ENCODE peak calls at places on chromosomes 2 and 18, in four cellular contexts. T, A, O and I are unnamed samples.

GRCh38 chr18:13635046-13635445 is 91.3 kb downstream of the FAM210A start:
- DNase-seq in T (no peak), A (no peak), O (no peak), I (no peak)

GRCh38 chr2:108370080-108370479 is 7.7 kb upstream of the SULT1C4 start:
- DNase-seq in T (no peak), A (no peak), O (no peak), I (no peak)

GRCh38 chr18:58528011-58528367 is 100.9 kb downstream of the ALPK2 start:
- DNase-seq in T (no peak), A (peak), O (no peak), I (no peak)

GRCh38 chr2:51781691-51782090 is 749.8 kb upstream of the NRXN1 start:
- DNase-seq in T (no peak), A (no peak), O (no peak), I (no peak)

GRCh38 chr2:3450385-3451031 is 68.8 kb downstream of the ADI1 start:
- DNase-seq in T (no peak), A (no peak), O (no peak), I (no peak)

GRCh38 chr2:217314021-217314460 is 454.2 kb upstream of the TNP1 start:
- DNase-seq in T (no peak), A (no peak), O (no peak), I (no peak)

GRCh38 chr2:233707979-233708644 is 4.6 kb upstream of the UGT1A5 start:
- DNase-seq in T (no peak), A (peak), O (no peak), I (no peak)

GRCh38 chr2:144517825-144518699 is 1.9 kb downstream of the ZEB2 start:
- DNase-seq in T (no peak), A (peak), O (no peak), I (no peak)

GRCh38 chr2:75021672-75022071 is 63.2 kb downstream of the POLE4 start:
- DNase-seq in T (no peak), A (peak), O (no peak), I (no peak)

GRCh38 chr2:15357186-15357585 is 203.9 kb downstream of the NBAS start:
- DNase-seq in T (no peak), A (no peak), O (no peak), I (no peak)

GRCh38 chr2:133948610-133949290 is 305.1 kb upstream of the MGAT5 start:
- DNase-seq in T (no peak), A (no peak), O (no peak), I (no peak)

GRCh38 chr2:227411320-227411989 is 23.7 kb upstream of the SCYGR1 start:
- DNase-seq in T (no peak), A (peak), O (no peak), I (peak)

GRCh38 chr2:25082002-25082622 is 40.2 kb downstream of the EFR3B start:
- DNase-seq in T (no peak), A (no peak), O (no peak), I (no peak)
- TF ChIP-seq EZH2 in T (no peak), A (no peak), O (no peak), I (no peak)

GRCh38 chr2:175003875-175004729 is 1.1 kb downstream of the CHN1 start:
- DNase-seq in T (no peak), A (peak), O (no peak), I (no peak)
- TF ChIP-seq EZH2 in T (no peak), A (no peak), O (no peak), I (no peak)

GRCh38 chr2:10004836-10005235 is 38.5 kb upstream of the KLF11 start:
- DNase-seq in T (no peak), A (no peak), O (no peak), I (no peak)

GRCh38 chr2:10004401-10004800 is 38.9 kb upstream of the KLF11 start:
- DNase-seq in T (no peak), A (no peak), O (no peak), I (no peak)

GRCh38 chr2:10006248-10007147 is 36.9 kb upstream of the KLF11 start:
- DNase-seq in T (peak), A (peak), O (no peak), I (no peak)

GRCh38 chr2:10007440-10007839 is 35.9 kb upstream of the KLF11 start:
- DNase-seq in T (no peak), A (peak), O (no peak), I (no peak)

DNA sequence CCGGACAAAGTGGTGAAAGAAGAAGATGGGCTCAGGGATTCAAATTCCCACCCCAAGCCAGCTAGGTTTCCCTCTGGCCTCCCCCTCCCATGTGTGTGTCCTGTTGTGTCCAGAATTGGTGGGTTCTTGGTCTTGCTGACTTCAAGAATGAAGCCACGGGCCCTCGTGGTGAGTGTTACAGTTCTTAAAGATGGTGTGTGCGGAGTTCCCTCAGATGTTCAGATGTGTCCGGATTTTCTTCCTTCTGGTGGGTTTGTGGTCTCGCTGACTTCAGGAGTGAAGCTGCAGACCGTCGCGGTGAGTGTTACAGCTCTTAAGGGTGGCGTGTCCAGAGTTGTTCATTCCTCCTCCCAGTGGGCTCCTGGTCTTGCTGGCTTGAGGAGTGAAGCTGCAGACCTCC is 37.9 kb upstream of the KLF11 start:
- DNase-seq in T (no peak), A (no peak), O (no peak), I (no peak)
- TF ChIP-seq EZH2 in T (no peak), A (no peak), O (no peak), I (no peak)

DNA sequence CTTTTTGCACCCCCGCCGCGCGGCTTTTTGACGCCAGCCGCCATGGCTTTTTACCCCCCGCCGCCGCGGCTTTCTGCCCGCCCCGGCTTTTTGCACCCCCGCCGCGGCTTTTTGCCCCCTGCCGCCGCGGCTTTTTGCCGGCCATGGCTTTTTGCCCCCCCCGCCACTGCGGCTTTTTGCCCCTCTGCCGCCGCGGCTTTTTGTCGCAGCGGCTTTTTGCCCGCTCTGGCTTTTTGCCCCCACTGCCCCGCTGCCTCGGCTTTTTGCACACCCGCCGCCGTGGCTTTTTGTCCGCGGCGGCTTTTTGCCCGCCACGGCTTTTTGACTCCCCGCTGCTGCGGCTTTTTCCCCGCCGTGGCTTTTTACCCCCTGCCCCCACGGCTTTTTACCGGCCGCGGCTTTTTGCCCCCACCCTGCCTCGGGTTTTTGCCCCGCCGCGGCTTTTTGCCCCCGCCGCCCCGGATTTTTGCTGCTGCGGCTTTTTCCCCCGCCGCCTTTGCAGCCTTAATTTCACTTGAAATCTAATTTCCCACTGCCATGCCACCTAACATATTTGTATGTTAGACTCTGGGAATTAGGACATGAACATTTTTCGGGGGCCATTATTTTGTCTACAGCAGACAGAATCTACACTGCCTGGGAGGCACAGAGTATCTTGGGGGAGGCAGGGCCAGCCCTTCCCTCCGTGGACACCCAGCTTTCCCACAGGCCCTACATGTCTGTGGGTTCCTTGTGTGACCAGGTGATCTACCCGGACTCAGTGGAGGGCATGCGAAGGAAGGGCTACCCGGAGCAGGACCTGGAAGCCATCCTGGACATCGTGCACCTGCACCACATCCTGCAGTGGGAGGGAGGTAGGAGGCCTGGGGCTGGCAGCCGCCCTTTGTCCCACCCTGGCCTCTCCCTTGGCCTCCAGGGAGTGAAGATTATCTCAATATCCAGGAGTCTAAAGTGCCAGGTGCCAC is 3031.0 kb upstream of the TEKT4 start:
- DNase-seq in T (no peak), A (peak), O (no peak), I (no peak)
- TF ChIP-seq EZH2 in T (no peak), A (peak), O (no peak), I (no peak)

DNA sequence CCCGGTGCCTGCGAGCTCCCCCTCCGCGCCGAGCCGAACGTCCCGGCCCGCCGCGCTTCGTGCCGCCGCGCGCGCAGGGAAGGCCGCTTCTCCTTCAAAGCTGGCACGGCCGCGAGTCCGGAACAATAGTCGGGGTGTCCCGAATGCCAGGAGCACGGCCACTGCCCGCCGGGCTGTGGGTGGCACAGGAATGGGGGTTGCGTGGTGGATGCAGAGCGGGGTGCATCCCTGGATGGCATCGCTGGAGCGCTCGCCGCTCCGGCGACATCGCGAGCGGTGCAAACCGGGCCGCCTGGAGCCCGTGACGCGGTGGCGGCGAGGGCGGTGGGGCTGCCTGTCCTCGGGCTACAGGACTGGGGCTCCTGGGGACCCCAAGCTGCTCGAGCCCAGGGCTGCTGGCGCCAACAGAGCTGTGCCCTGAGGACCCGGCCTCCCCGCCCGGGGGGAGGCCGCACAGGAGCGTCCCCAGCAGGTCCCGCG is 1.1 kb upstream of the SATB2 start:
- DNase-seq in T (no peak), A (peak), O (peak), I (no peak)
- TF ChIP-seq EZH2 in T (no peak), A (no peak), O (peak), I (no peak)

GRCh38 chr2:174340400-174341300 is 5.9 kb downstream of the SP9 start:
- DNase-seq in T (no peak), A (no peak), O (no peak), I (no peak)

GRCh38 chr2:174342600-174343342 is 8.0 kb downstream of the SP9 start:
- DNase-seq in T (no peak), A (peak), O (no peak), I (no peak)

GRCh38 chr2:174343343-174343637 is 8.5 kb downstream of the SP9 start:
- DNase-seq in T (no peak), A (no peak), O (no peak), I (no peak)

GRCh38 chr2:174341301-174341994 is 6.7 kb downstream of the SP9 start:
- DNase-seq in T (peak), A (peak), O (peak), I (peak)

GRCh38 chr2:174341995-174342571 is 7.3 kb downstream of the SP9 start:
- DNase-seq in T (no peak), A (peak), O (no peak), I (no peak)
- TF ChIP-seq EZH2 in T (no peak), A (no peak), O (no peak), I (no peak)

DNA sequence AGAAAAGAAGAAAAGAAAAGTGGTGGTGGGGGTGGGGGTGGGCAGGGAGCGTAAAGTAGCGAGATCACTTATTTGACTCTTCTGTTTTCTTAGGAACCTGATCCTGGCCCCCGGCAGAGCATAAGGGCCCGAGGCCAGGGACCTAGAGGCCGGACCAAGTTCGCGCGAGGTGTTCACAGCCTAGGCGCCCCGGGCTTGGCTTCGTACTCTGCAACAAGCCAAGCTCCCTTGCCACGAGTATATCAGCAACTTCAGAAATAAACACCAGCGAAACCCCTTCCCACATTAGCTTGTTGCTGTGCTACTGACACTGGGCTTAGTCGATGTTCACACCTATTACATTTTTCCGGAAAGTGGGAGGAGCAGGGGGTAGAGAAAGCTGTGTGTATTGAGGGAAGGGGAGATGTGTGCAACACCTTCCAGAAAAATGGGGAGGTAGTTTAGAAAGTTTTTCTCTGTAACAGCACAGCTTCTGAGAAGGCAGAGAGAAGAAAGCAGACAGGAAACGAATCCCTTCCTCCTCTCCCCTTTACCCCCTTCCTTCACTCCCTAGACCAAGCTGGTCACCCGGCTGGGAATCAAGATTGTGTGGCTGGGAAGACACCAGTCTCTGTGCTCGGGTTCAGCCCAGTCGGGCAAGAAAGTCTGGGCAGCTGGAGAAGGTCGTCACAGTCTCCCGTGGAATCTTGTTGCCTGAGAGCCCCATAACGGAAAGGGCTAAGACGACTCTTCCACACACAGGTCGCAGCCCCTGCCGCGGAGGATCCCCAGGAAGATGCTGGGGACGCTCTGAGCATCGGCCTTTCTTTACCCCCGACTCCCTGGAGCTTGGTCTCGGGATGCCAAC is 12.0 kb upstream of the SATB2 start:
- DNase-seq in T (no peak), A (no peak), O (no peak), I (no peak)
- TF ChIP-seq EZH2 in T (no peak), A (peak), O (no peak), I (no peak)